ENCODE peak calls at places on chromosomes 6 and 20, in nine cellular contexts. G, O, Y, P, D, L, U, F and A are unnamed samples.

GRCh38 chr6:135222623-135223022 is 41.5 kb downstream of the MYB start:
- DNase-seq in G (no peak), O (no peak), Y (no peak), P (no peak), D (no peak), L (no peak), U (no peak), F (no peak), A (no peak)

GRCh38 chr6:37793067-37793466 is 26.5 kb upstream of the ZFAND3 start:
- DNase-seq in G (no peak), O (no peak), Y (no peak), P (no peak), D (no peak), L (no peak), U (no peak), F (no peak), A (no peak)

GRCh38 chr6:7085911-7086310 is 21.9 kb upstream of the RREB1 start:
- DNase-seq in G (peak; percentile 64), O (peak; percentile 64), Y (no peak), P (no peak), D (no peak), L (peak; percentile 53), U (peak; percentile 37), F (no peak), A (no peak)

GRCh38 chr20:32203556-32204484 is 3.7 kb downstream of the PLAGL2 start:
- DNase-seq in G (no peak), O (no peak), Y (no peak), P (no peak), D (no peak), L (peak; percentile 65), U (peak; percentile 41), F (no peak), A (no peak)

GRCh38 chr6:72182337-72183246 is 296.2 kb downstream of the RIMS1 start:
- DNase-seq in G (peak; percentile 45), O (peak; percentile 50), Y (no peak), P (no peak), D (peak; percentile 6), L (peak; percentile 86), U (peak; percentile 31), F (peak; percentile 6), A (no peak)

GRCh38 chr6:6804843-6805680 is 216.5 kb downstream of the LY86 start:
- DNase-seq in G (peak; percentile 40), O (no peak), Y (no peak), P (no peak), D (no peak), L (no peak), U (no peak), F (no peak), A (no peak)

GRCh38 chr6:82589509-82590206 is 226.0 kb downstream of the TPBG start:
- DNase-seq in G (no peak), O (no peak), Y (peak; percentile 74), P (no peak), D (no peak), L (peak; percentile 41), U (no peak), F (peak; percentile 79), A (peak; percentile 68)

GRCh38 chr6:27608916-27609883 is 136.3 kb upstream of the ZNF184 start:
- DNase-seq in G (no peak), O (no peak), Y (no peak), P (no peak), D (no peak), L (peak; percentile 71), U (peak; percentile 50), F (peak; percentile 77), A (peak; percentile 46)

GRCh38 chr6:107822154-107823046 is 1.7 kb downstream of the SCML4 start:
- DNase-seq in G (peak; percentile 66), O (no peak), Y (no peak), P (no peak), D (peak; percentile 21), L (no peak), U (peak; percentile 73), F (no peak), A (no peak)

GRCh38 chr6:127131772-127132171 is 13.3 kb downstream of the RSPO3 start:
- DNase-seq in G (no peak), O (no peak), Y (no peak), P (no peak), D (no peak), L (no peak), U (no peak), F (no peak), A (no peak)

GRCh38 chr6:114581293-114581692 is 238.5 kb upstream of the HS3ST5 start:
- DNase-seq in G (no peak), O (no peak), Y (no peak), P (no peak), D (no peak), L (no peak), U (no peak), F (no peak), A (no peak)

GRCh38 chr20:49505518-49505917 is 23.1 kb upstream of the KCNB1 start:
- DNase-seq in G (no peak), O (no peak), Y (peak; percentile 46), P (peak; percentile 42), D (no peak), L (peak; percentile 97), U (no peak), F (peak; percentile 48), A (peak; percentile 66)

GRCh38 chr6:160974304-160974771 is 17.2 kb upstream of the MAP3K4 start:
- DNase-seq in G (peak; percentile 64), O (no peak), Y (peak; percentile 54), P (no peak), D (no peak), L (peak; percentile 72), U (no peak), F (peak; percentile 80), A (no peak)

GRCh38 chr6:31776563-31776960 is 566 bp downstream of the VWA7 start:
- DNase-seq in G (no peak), O (no peak), Y (no peak), P (no peak), D (no peak), L (no peak), U (no peak), F (no peak), A (no peak)

GRCh38 chr20:9467995-9468394 is 46.4 kb upstream of the LAMP5 start:
- DNase-seq in G (no peak), O (no peak), Y (no peak), P (no peak), D (no peak), L (peak; percentile 19), U (peak; percentile 14), F (no peak), A (no peak)